ENCODE peak calls at places on chromosomes 2 and 18, in seven cellular contexts. H is aorta; J is mucosa of descending colon; U is substantia nigra; K is effector CD8-positive, alpha-beta T cell; N is GM13976; C is head of caudate nucleus. B is an unnamed sample.

GRCh38 chr2:162220438-162220837 is 22.8 kb downstream of the FAP start:
- DNase-seq in N (no peak), K (no peak), U (no peak), H (no peak), J (no peak), C (no peak), B (no peak)

GRCh38 chr18:74506405-74507119 is 10.4 kb downstream of the CNDP2 start:
- DNase-seq in J (no peak), K (no peak), U (no peak), H (no peak), N (no peak), C (no peak), B (no peak)

GRCh38 chr2:180979086-180979934 is 1.1 kb upstream of the UBE2E3 start:
- DNase-seq in K (no peak), C (no peak), J (no peak), N (no peak), U (peak; percentile 2), H (no peak), B (peak; percentile 7)

GRCh38 chr18:41553716-41554115 is 401.3 kb upstream of the PIK3C3 start:
- DNase-seq in U (no peak), J (no peak), N (no peak), H (no peak), C (no peak), K (no peak), B (no peak)

GRCh38 chr18:70228546-70228945 is 23.1 kb upstream of the RTTN start:
- DNase-seq in N (no peak), J (no peak), H (no peak), U (no peak), K (no peak), C (no peak), B (no peak)

GRCh38 chr18:78973357-78974083 is 6.1 kb upstream of the SALL3 start:
- DNase-seq in H (no peak), K (no peak), N (no peak), J (no peak), C (no peak), U (no peak), B (no peak)

GRCh38 chr2:233791883-233792329 is 13.8 kb downstream of the MROH2A start:
- DNase-seq in N (no peak), K (no peak), C (no peak), H (peak; percentile 43), U (no peak), J (no peak), B (no peak)

GRCh38 chr2:21306235-21306634 is 182.5 kb downstream of the TDRD15 start:
- DNase-seq in K (no peak), H (no peak), U (no peak), C (no peak), N (no peak), J (no peak), B (no peak)

GRCh38 chr2:157596992-157597681 is 31.5 kb downstream of the ACVR1C start:
- DNase-seq in K (peak; percentile 17), H (peak; percentile 79), C (peak; percentile 52), N (peak; percentile 63), J (no peak), U (peak; percentile 65), B (peak; percentile 2)

GRCh38 chr2:85763831-85764230 is 10.0 kb downstream of the ATOH8 start:
- DNase-seq in J (peak; percentile 48), C (no peak), N (no peak), U (no peak), K (no peak), H (no peak), B (no peak)

GRCh38 chr18:55256568-55257289 is 297.5 kb upstream of the CCDC68 start:
- DNase-seq in K (no peak), N (no peak), J (no peak), H (no peak), C (no peak), U (no peak), B (no peak)

GRCh38 chr2:59884166-59884565 is 669.3 kb downstream of the BCL11A start:
- DNase-seq in K (no peak), H (no peak), U (no peak), N (no peak), C (no peak), J (no peak), B (no peak)

GRCh38 chr2:66185497-66186034 is 249.4 kb upstream of the MEIS1 start:
- DNase-seq in C (no peak), U (no peak), K (no peak), N (no peak), H (no peak), J (no peak), B (no peak)

GRCh38 chr2:134677866-134678774 is 40.7 kb downstream of the TMEM163 start:
- DNase-seq in N (no peak), C (no peak), U (no peak), H (no peak), J (no peak), K (no peak), B (peak; percentile 40)

GRCh38 chr2:98869868-98870267 is 66.2 kb downstream of the CRACDL start:
- DNase-seq in H (no peak), J (peak; percentile 84), U (no peak), K (no peak), N (no peak), C (no peak), B (peak; percentile 19)

B was measured in cerebellum.